ENCODE peak calls at places on chromosomes 12 and 14, in ten cellular contexts. One of them, this sample, is unnamed.

GRCh38 chr14:94612580-94613554 is 676 bp downstream of the SERPINA3 start:
- DNase-seq in stomach: no peak
- DNase-seq in AG09319: no peak
- DNase-seq in A549: no peak
- DNase-seq in H9: no peak
- DNase-seq in neural crest cell: no peak
- DNase-seq in AG10803: peak
- DNase-seq in AG04450: no peak
- DNase-seq in astrocyte of the spinal cord: no peak
- DNase-seq in ascending aorta: no peak
- DNase-seq in this sample: peak

GRCh38 chr12:39632670-39633069 is 13.1 kb upstream of the ABCD2 start:
- DNase-seq in stomach: no peak
- DNase-seq in AG09319: no peak
- DNase-seq in A549: no peak
- DNase-seq in H9: no peak
- DNase-seq in neural crest cell: no peak
- DNase-seq in AG10803: no peak
- DNase-seq in AG04450: no peak
- DNase-seq in astrocyte of the spinal cord: no peak
- DNase-seq in ascending aorta: no peak
- DNase-seq in this sample: no peak

GRCh38 chr12:128823216-128823915 is 392 bp downstream of the SLC15A4 start:
- DNase-seq in stomach: no peak
- DNase-seq in AG09319: no peak
- DNase-seq in A549: no peak
- DNase-seq in H9: peak
- DNase-seq in neural crest cell: peak
- DNase-seq in AG10803: peak
- DNase-seq in AG04450: no peak
- DNase-seq in astrocyte of the spinal cord: no peak
- DNase-seq in ascending aorta: no peak
- DNase-seq in this sample: no peak

GRCh38 chr12:93011100-93011499 is 82.0 kb upstream of the EEA1 start:
- DNase-seq in stomach: no peak
- DNase-seq in AG09319: no peak
- DNase-seq in A549: no peak
- DNase-seq in H9: no peak
- DNase-seq in neural crest cell: no peak
- DNase-seq in AG10803: no peak
- DNase-seq in AG04450: no peak
- DNase-seq in astrocyte of the spinal cord: no peak
- DNase-seq in ascending aorta: no peak
- DNase-seq in this sample: no peak

GRCh38 chr12:132166801-132167591 is 22.7 kb downstream of the NOC4L start:
- DNase-seq in stomach: no peak
- DNase-seq in AG09319: no peak
- DNase-seq in A549: no peak
- DNase-seq in H9: no peak
- DNase-seq in neural crest cell: no peak
- DNase-seq in AG10803: no peak
- DNase-seq in AG04450: no peak
- DNase-seq in astrocyte of the spinal cord: no peak
- DNase-seq in ascending aorta: no peak
- DNase-seq in this sample: no peak

GRCh38 chr12:6342140-6342889 is 439 bp upstream of the TNFRSF1A start:
- DNase-seq in stomach: no peak
- DNase-seq in AG09319: no peak
- DNase-seq in A549: no peak
- DNase-seq in H9: no peak
- DNase-seq in neural crest cell: no peak
- DNase-seq in AG10803: no peak
- DNase-seq in AG04450: no peak
- DNase-seq in astrocyte of the spinal cord: no peak
- DNase-seq in ascending aorta: no peak
- DNase-seq in this sample: no peak

GRCh38 chr12:58029260-58029659 is 87.9 kb downstream of the ATP23 start:
- DNase-seq in stomach: no peak
- DNase-seq in AG09319: no peak
- DNase-seq in A549: no peak
- DNase-seq in H9: no peak
- DNase-seq in neural crest cell: no peak
- DNase-seq in AG10803: no peak
- DNase-seq in AG04450: no peak
- DNase-seq in astrocyte of the spinal cord: no peak
- DNase-seq in ascending aorta: no peak
- DNase-seq in this sample: no peak

GRCh38 chr12:70840966-70841365 is 79.6 kb downstream of the PTPRR start:
- DNase-seq in stomach: no peak
- DNase-seq in AG09319: no peak
- DNase-seq in A549: no peak
- DNase-seq in H9: no peak
- DNase-seq in neural crest cell: no peak
- DNase-seq in AG10803: peak
- DNase-seq in AG04450: no peak
- DNase-seq in astrocyte of the spinal cord: no peak
- DNase-seq in ascending aorta: no peak
- DNase-seq in this sample: no peak

GRCh38 chr14:89801128-89801527 is 153.4 kb downstream of the EFCAB11 start:
- DNase-seq in stomach: no peak
- DNase-seq in AG09319: no peak
- DNase-seq in A549: no peak
- DNase-seq in H9: no peak
- DNase-seq in neural crest cell: no peak
- DNase-seq in AG10803: no peak
- DNase-seq in AG04450: no peak
- DNase-seq in astrocyte of the spinal cord: no peak
- DNase-seq in ascending aorta: no peak
- DNase-seq in this sample: no peak

GRCh38 chr12:119528241-119528640 is 65.3 kb upstream of the TMEM233 start:
- DNase-seq in stomach: no peak
- DNase-seq in AG09319: no peak
- DNase-seq in A549: peak
- DNase-seq in H9: no peak
- DNase-seq in neural crest cell: no peak
- DNase-seq in AG10803: no peak
- DNase-seq in AG04450: no peak
- DNase-seq in astrocyte of the spinal cord: peak
- DNase-seq in ascending aorta: no peak
- DNase-seq in this sample: no peak

DNA sequence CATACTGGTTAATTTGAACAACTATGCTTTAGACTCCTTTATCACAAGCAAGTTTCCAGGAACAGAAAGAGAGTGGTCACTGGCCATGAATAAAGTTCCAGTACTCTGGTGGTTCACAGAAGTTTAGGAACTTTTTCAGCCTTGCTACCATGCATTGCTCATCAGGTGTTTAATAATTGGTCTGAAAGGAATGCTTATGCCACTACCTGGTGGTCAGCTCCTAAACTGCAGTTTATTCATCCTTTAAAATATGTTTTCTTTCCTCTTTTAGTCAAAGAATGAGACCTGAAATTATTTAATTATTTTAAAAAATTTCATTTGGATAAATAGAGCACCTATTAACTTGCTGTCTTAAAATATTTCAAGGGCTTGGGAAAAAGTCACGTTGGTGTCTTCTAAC is 260.1 kb upstream of the OR4E1 start:
- DNase-seq in stomach: no peak
- DNase-seq in AG09319: no peak
- DNase-seq in A549: no peak
- DNase-seq in H9: no peak
- DNase-seq in neural crest cell: no peak
- DNase-seq in AG10803: no peak
- DNase-seq in AG04450: no peak
- DNase-seq in astrocyte of the spinal cord: no peak
- DNase-seq in ascending aorta: no peak
- DNase-seq in this sample: no peak
- TF ChIP-seq CTCF in stomach: peak
- TF ChIP-seq CTCF in AG09319: no peak
- TF ChIP-seq CTCF in A549: peak
- TF ChIP-seq CTCF in H9: peak
- TF ChIP-seq CTCF in neural crest cell: peak
- TF ChIP-seq CTCF in AG10803: no peak
- TF ChIP-seq CTCF in AG04450: no peak
- TF ChIP-seq CTCF in astrocyte of the spinal cord: peak
- TF ChIP-seq CTCF in ascending aorta: no peak
- TF ChIP-seq CTCF in this sample: no peak

DNA sequence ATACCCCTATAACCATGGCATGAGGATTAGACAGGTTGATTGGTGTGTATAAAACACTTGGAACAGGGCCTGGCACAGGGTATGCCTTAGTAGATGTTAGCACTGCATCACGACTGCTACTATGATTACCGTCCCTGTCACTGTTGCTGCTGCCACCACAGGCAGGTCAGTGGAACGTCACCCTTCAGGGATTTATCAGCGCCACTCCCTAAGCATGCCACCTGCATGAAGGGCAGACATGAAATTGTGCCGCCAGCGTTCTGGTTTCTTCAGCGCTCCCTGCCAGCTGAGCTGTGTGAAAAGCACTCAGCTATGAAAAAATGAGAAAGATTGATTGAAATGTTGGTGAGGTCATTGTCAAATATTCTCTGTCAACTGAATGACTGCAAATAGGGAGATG is 477.0 kb downstream of the DPF3 start:
- DNase-seq in stomach: no peak
- DNase-seq in AG09319: no peak
- DNase-seq in A549: peak
- DNase-seq in H9: no peak
- DNase-seq in neural crest cell: no peak
- DNase-seq in AG10803: no peak
- DNase-seq in AG04450: no peak
- DNase-seq in astrocyte of the spinal cord: no peak
- DNase-seq in ascending aorta: no peak
- DNase-seq in this sample: no peak
- TF ChIP-seq CTCF in stomach: no peak
- TF ChIP-seq CTCF in AG09319: no peak
- TF ChIP-seq CTCF in A549: no peak
- TF ChIP-seq CTCF in H9: no peak
- TF ChIP-seq CTCF in neural crest cell: peak
- TF ChIP-seq CTCF in AG10803: no peak
- TF ChIP-seq CTCF in AG04450: no peak
- TF ChIP-seq CTCF in astrocyte of the spinal cord: no peak
- TF ChIP-seq CTCF in ascending aorta: no peak
- TF ChIP-seq CTCF in this sample: no peak

DNA sequence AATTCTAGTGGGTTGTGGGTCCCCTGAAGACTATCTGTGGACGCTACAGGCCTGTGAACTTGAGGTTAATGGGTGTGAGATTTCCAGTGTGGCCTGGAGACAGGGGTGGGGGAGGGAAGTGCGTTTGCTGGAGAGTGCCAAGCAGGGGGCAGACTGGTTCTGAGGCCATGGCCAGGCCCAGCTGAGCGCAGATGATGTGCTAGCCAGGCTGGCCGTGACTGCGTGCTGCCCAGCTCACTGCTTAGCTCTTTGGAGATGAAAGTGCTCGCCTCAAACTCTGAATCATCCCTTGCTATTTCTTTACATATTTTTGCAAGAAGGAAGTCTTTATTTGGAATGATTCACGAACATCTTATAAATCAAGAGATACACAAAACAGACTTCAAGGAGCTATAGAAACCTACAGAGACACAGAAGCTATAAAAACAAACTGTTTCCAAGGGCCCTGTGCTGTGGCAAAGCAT is 75.3 kb upstream of the PLEKHG3 start:
- DNase-seq in stomach: no peak
- DNase-seq in AG09319: peak
- DNase-seq in A549: peak
- DNase-seq in H9: no peak
- DNase-seq in neural crest cell: no peak
- DNase-seq in AG10803: peak
- DNase-seq in AG04450: peak
- DNase-seq in astrocyte of the spinal cord: peak
- DNase-seq in ascending aorta: no peak
- DNase-seq in this sample: peak
- TF ChIP-seq CTCF in stomach: no peak
- TF ChIP-seq CTCF in AG09319: no peak
- TF ChIP-seq CTCF in A549: no peak
- TF ChIP-seq CTCF in H9: no peak
- TF ChIP-seq CTCF in neural crest cell: no peak
- TF ChIP-seq CTCF in AG10803: peak
- TF ChIP-seq CTCF in AG04450: peak
- TF ChIP-seq CTCF in astrocyte of the spinal cord: no peak
- TF ChIP-seq CTCF in ascending aorta: no peak
- TF ChIP-seq CTCF in this sample: no peak

GRCh38 chr12:48716168-48716492 is 377 bp downstream of the CCNT1 start:
- DNase-seq in stomach: no peak
- DNase-seq in AG09319: no peak
- DNase-seq in A549: no peak
- DNase-seq in H9: no peak
- DNase-seq in neural crest cell: no peak
- DNase-seq in AG10803: no peak
- DNase-seq in AG04450: no peak
- DNase-seq in astrocyte of the spinal cord: no peak
- DNase-seq in ascending aorta: no peak
- DNase-seq in this sample: no peak

GRCh38 chr12:48712209-48712608 is 4.3 kb downstream of the CCNT1 start:
- DNase-seq in stomach: no peak
- DNase-seq in AG09319: no peak
- DNase-seq in A549: no peak
- DNase-seq in H9: no peak
- DNase-seq in neural crest cell: no peak
- DNase-seq in AG10803: no peak
- DNase-seq in AG04450: no peak
- DNase-seq in astrocyte of the spinal cord: no peak
- DNase-seq in ascending aorta: no peak
- DNase-seq in this sample: no peak

GRCh38 chr12:48717252-48717695 is 767 bp upstream of the CCNT1 start:
- DNase-seq in stomach: no peak
- DNase-seq in AG09319: no peak
- DNase-seq in A549: peak
- DNase-seq in H9: no peak
- DNase-seq in neural crest cell: no peak
- DNase-seq in AG10803: peak
- DNase-seq in AG04450: no peak
- DNase-seq in astrocyte of the spinal cord: peak
- DNase-seq in ascending aorta: no peak
- DNase-seq in this sample: no peak

DNA sequence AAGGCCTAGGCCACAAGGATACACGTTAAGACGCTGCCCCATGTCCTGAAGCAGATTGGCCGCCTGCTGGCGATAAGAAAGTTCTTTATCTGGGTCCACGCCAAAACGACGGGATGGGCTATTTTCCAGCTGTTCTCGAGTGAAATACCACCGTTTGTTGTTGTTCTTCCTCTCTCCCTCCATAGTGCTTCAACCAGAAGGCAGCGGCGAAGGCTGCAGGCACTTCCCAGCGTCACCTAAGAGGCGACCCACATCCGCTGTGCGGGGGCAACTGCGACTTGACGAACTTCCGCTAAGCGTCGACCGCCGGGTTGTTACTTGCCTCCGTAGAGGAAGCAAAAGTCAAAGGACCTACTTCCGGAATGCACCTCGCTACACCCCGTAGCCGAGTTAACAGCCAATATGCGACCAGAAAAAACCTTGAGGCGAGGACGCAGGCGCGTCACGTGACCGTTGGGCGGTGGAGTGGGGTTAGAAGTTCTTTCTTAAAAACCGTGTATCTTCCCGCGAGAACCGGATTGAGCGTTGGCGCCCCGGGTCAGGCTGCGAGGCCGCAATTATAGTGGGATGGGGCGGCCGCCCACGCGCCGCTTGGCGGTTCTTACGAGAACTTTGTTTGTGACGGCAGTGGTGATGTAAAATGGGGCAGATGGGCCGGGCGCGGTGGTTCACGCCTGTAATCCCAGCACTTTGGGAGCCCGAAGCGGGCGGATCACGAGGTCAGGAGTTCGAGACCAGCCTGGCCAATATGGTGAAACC is at the start of gene CCNT1:
- DNase-seq in stomach: peak
- DNase-seq in AG09319: peak
- DNase-seq in A549: peak
- DNase-seq in H9: peak
- DNase-seq in neural crest cell: peak
- DNase-seq in AG10803: peak
- DNase-seq in AG04450: peak
- DNase-seq in astrocyte of the spinal cord: peak
- DNase-seq in ascending aorta: peak
- DNase-seq in this sample: peak
- TF ChIP-seq CTCF in stomach: no peak
- TF ChIP-seq CTCF in AG09319: peak
- TF ChIP-seq CTCF in A549: no peak
- TF ChIP-seq CTCF in H9: peak
- TF ChIP-seq CTCF in neural crest cell: peak
- TF ChIP-seq CTCF in AG10803: peak
- TF ChIP-seq CTCF in AG04450: peak
- TF ChIP-seq CTCF in astrocyte of the spinal cord: peak
- TF ChIP-seq CTCF in ascending aorta: no peak
- TF ChIP-seq CTCF in this sample: peak

This sample was measured in sigmoid colon.